ENCODE peak calls at places on chromosomes 5 and 9, in six cellular contexts. P is kidney epithelial cell, W is colonic mucosa, T is RWPE2, J is Peyer's patch, C is SK-N-SH. K is an unnamed sample.
A peak's percentile ranks its signal among the peaks of the same experiment; 100 is the strongest.

GRCh38 chr9:114017741-114018715 is 60.1 kb downstream of the AMBP start:
- DNase-seq in T (no peak), W (peak; percentile 12), C (no peak), P (no peak), J (peak; percentile 18), K (no peak)

GRCh38 chr5:139877129-139877597 is 81.6 kb downstream of the PSD2 start:
- DNase-seq in W (no peak), T (peak; percentile 89), J (no peak), C (no peak), P (no peak), K (no peak)

GRCh38 chr9:117120061-117120460 is 294.8 kb downstream of the ASTN2 start:
- DNase-seq in P (no peak), C (no peak), J (no peak), W (no peak), T (no peak), K (no peak)

GRCh38 chr5:61817472-61818326 is 485.6 kb downstream of the ZSWIM6 start:
- DNase-seq in J (peak; percentile 57), P (peak; percentile 12), C (peak; percentile 51), T (no peak), W (peak; percentile 31), K (peak; percentile 60)

GRCh38 chr9:94554439-94555331 is at the start of gene PCAT7:
- DNase-seq in T (peak; percentile 75), W (peak; percentile 85), P (no peak), C (peak; percentile 56), J (peak; percentile 85), K (peak; percentile 78)

GRCh38 chr5:136191304-136192014 is 1.5 kb downstream of the SMIM32 start:
- DNase-seq in W (peak; percentile 64), J (peak; percentile 65), T (no peak), C (peak; percentile 24), P (no peak), K (peak; percentile 25)

GRCh38 chr9:72169185-72169584 is 19.9 kb downstream of the GDA start:
- DNase-seq in T (no peak), P (no peak), J (no peak), W (no peak), C (no peak), K (no peak)

GRCh38 chr5:180596668-180597231 is 5.5 kb upstream of the SCGB3A1 start:
- DNase-seq in C (peak; percentile 18), W (no peak), J (no peak), T (no peak), P (no peak), K (no peak)

GRCh38 chr9:89598926-89599325 is 5.9 kb upstream of the GADD45G start:
- DNase-seq in J (peak; percentile 69), T (no peak), P (no peak), C (no peak), W (no peak), K (no peak)

GRCh38 chr9:119649205-119649604 is 280.0 kb upstream of the BRINP1 start:
- DNase-seq in C (no peak), T (no peak), W (no peak), P (no peak), J (no peak), K (no peak)

GRCh38 chr9:124013263-124014211 is 2.0 kb downstream of the LHX2 start:
- DNase-seq in J (no peak), T (no peak), P (no peak), C (no peak), W (no peak), K (no peak)

GRCh38 chr5:172441262-172441751 is 13.0 kb downstream of the SH3PXD2B start:
- DNase-seq in P (no peak), C (no peak), J (peak; percentile 31), T (no peak), W (no peak), K (no peak)

GRCh38 chr9:12640021-12640587 is 53.1 kb upstream of the TYRP1 start:
- DNase-seq in C (peak; percentile 5), P (peak; percentile 48), J (no peak), W (no peak), T (no peak), K (peak; percentile 23)

GRCh38 chr9:136616307-136616635 is 46.4 kb upstream of the EGFL7 start:
- DNase-seq in P (no peak), C (no peak), J (no peak), W (no peak), T (no peak), K (no peak)

GRCh38 chr5:151772868-151773561 is 1.3 kb downstream of the G3BP1 start:
- DNase-seq in C (no peak), W (no peak), J (no peak), P (no peak), T (no peak), K (peak; percentile 32)
- H3K4me3 ChIP-seq in C (peak overlapping the region; percentile 77), W (peak overlapping the region; percentile 75), J (peak overlapping the region; percentile 70), P (peak overlapping the region; percentile 90), T (peak overlapping the region; percentile 82), K (peak overlapping the region; percentile 80)

GRCh38 chr9:134782921-134783698 is 97.5 kb upstream of the FCN2 start:
- DNase-seq in W (no peak), C (no peak), P (no peak), T (no peak), J (no peak), K (no peak)
- H3K36me3 ChIP-seq in W (no peaks in the 10 kb centered on the region), C (peaks cover 43% of the 10 kb centered on the region), P (no peaks in the 10 kb centered on the region), T (peaks cover 3% of the 10 kb centered on the region), J (no peaks in the 10 kb centered on the region), K (no peaks in the 10 kb centered on the region)

DNA sequence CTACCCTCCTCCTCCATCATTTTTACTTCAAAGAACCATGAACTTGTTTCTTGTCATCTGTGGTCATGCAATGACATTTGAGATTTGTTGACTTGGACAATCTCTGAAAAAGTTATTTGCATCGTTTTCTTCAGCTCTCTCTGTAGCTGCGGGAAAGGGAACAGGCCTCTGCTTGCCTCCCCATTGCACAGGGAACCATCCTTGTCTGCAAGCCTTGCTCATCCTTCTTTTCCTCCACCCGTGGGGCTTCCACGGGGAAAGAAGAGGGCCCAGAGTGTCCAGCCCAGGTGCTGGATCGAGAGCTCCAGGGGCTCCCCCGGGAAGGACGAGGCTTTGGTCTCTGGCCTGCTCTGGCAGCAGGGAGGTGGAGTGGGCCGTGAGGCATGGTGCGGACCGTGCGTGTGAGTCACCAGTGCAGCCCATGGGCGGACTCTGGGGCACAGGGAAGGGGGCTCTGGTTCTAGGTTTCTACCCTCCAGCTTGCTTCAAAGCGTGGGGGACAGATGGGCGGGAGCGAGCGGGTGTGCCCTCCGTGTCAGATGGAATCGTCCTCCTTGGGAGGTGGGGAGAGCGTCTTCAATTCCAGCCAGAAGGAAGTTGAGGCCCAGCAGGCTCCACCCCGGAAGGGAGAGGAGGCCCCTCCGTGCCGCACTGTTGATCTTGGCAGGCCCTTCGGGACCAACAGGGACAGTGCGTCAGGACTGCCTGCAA is 6.0 kb upstream of the IRX4 start:
- DNase-seq in C (no peak), P (no peak), W (no peak), J (no peak), T (peak; percentile 73), K (no peak)
- H3K27me3 ChIP-seq in C (peaks cover 89% of the 10 kb centered on the region), P (peaks cover 67% of the 10 kb centered on the region), W (peaks cover 46% of the 10 kb centered on the region), J (no peaks in the 10 kb centered on the region), T (no peaks in the 10 kb centered on the region), K (peaks cover 40% of the 10 kb centered on the region)

GRCh38 chr9:131546336-131547084 is 1.2 kb downstream of the PRRT1B start:
- DNase-seq in W (peak; percentile 35), T (no peak), P (no peak), J (no peak), C (peak; percentile 82), K (peak; percentile 40)
- H3K4me3 ChIP-seq in W (peak overlapping the region; percentile 30), T (no peak overlapping the region), P (peak overlapping the region; percentile 15), J (no peak overlapping the region), C (peak overlapping the region; percentile 24), K (no peak overlapping the region)